ENCODE peak calls at places on chromosomes 13 and 19, in nine cellular contexts. U, S, Y, Q, Z, I, D, H and E are unnamed samples.

GRCh38 chr13:103539721-103540120 is 473.5 kb upstream of the SLC10A2 start:
- DNase-seq in U (no peak), H (no peak), Z (no peak), D (no peak), Y (no peak), S (no peak), I (no peak), Q (no peak), E (no peak)

GRCh38 chr19:29667390-29667783 is 2.1 kb downstream of the PLEKHF1 start:
- DNase-seq in U (no peak), D (no peak), Y (no peak), H (no peak), Z (no peak), Q (no peak), S (no peak), I (no peak), E (no peak)

GRCh38 chr19:4058696-4059492 is 7.8 kb downstream of the ZBTB7A start:
- DNase-seq in D (no peak), Q (no peak), H (no peak), Y (no peak), I (no peak), U (no peak), Z (no peak), S (no peak), E (no peak)

GRCh38 chr13:25686831-25687495 is 315.2 kb downstream of the ATP8A2 start:
- DNase-seq in I (no peak), Y (no peak), S (no peak), H (no peak), D (no peak), U (no peak), Q (no peak), Z (no peak), E (no peak)

GRCh38 chr19:41588497-41589209 is 12.7 kb downstream of the CEACAM21 start:
- DNase-seq in I (no peak), U (no peak), D (peak), Z (no peak), S (no peak), Q (no peak), Y (peak), H (no peak), E (no peak)

GRCh38 chr13:91722267-91722884 is 324.0 kb downstream of the GPC5 start:
- DNase-seq in D (peak), I (no peak), Z (peak), H (no peak), S (no peak), Y (peak), U (no peak), Q (no peak), E (no peak)

GRCh38 chr13:98453254-98453843 is 123.6 kb downstream of the STK24 start:
- DNase-seq in D (no peak), Y (no peak), S (no peak), H (no peak), I (no peak), Q (no peak), Z (no peak), U (no peak), E (no peak)

GRCh38 chr19:37920591-37921450 is 13.8 kb downstream of the SIPA1L3 start:
- DNase-seq in S (no peak), U (no peak), H (no peak), D (no peak), Y (no peak), I (no peak), Z (no peak), Q (no peak), E (no peak)

GRCh38 chr19:32464279-32464678 is 58.7 kb downstream of the DPY19L3 start:
- DNase-seq in U (no peak), S (no peak), Z (no peak), D (peak), H (no peak), Y (no peak), Q (no peak), I (no peak), E (no peak)

GRCh38 chr19:2048959-2049740 is 1.9 kb downstream of the MKNK2 start:
- DNase-seq in Y (no peak), Z (no peak), D (no peak), S (no peak), H (no peak), Q (no peak), U (no peak), I (no peak), E (no peak)

GRCh38 chr19:12884627-12884925 is 2.4 kb downstream of the KLF1 start:
- DNase-seq in H (no peak), D (no peak), Z (no peak), S (no peak), I (no peak), Q (no peak), Y (no peak), U (no peak), E (no peak)

GRCh38 chr13:46866150-46866549 is 30.7 kb downstream of the HTR2A start:
- DNase-seq in U (no peak), S (no peak), Z (peak), H (no peak), D (peak), I (peak), Y (peak), Q (no peak), E (no peak)

GRCh38 chr13:51520524-51520923 is 63.7 kb upstream of the WDFY2 start:
- DNase-seq in Y (no peak), S (no peak), H (no peak), I (no peak), U (no peak), Q (no peak), D (peak), Z (no peak), E (no peak)

GRCh38 chr19:11479470-11480080 is 1.3 kb downstream of the ELAVL3 start:
- DNase-seq in Q (no peak), U (no peak), H (no peak), I (no peak), D (no peak), Y (peak), S (no peak), Z (peak), E (no peak)

GRCh38 chr19:18292460-18292809 is 11.0 kb upstream of the JUND start:
- DNase-seq in U (no peak), D (no peak), S (no peak), Z (no peak), Y (peak), Q (no peak), I (no peak), H (no peak), E (no peak)

GRCh38 chr19:56315076-56315828 is 613 bp upstream of the ZSCAN5A start:
- DNase-seq in S (peak), Q (peak), Z (peak), H (peak), D (peak), U (peak), I (peak), Y (peak), E (peak)

GRCh38 chr13:98340026-98340425 is 163.0 kb upstream of the RNF113B start:
- DNase-seq in S (no peak), H (no peak), I (no peak), U (no peak), D (no peak), Z (no peak), Q (no peak), Y (no peak), E (no peak)

GRCh38 chr19:55858401-55858800 is 22.1 kb downstream of the NLRP4 start:
- DNase-seq in Z (no peak), Y (no peak), S (no peak), H (no peak), I (no peak), D (no peak), Q (no peak), U (no peak), E (no peak)

GRCh38 chr19:28130066-28130511 is 1082.9 kb downstream of the UQCRFS1 start:
- DNase-seq in Z (no peak), D (no peak), I (no peak), H (no peak), S (no peak), Y (no peak), U (no peak), Q (no peak), E (no peak)

GRCh38 chr19:49921871-49922755 is 6.9 kb upstream of the ATF5 start:
- DNase-seq in Z (no peak), U (no peak), D (peak), S (no peak), H (no peak), Y (no peak), I (no peak), Q (no peak), E (no peak)

GRCh38 chr13:97938701-97939475 is 14.6 kb upstream of the IPO5 start:
- DNase-seq in Q (no peak), U (no peak), I (no peak), D (no peak), Y (no peak), H (no peak), S (no peak), Z (no peak), E (no peak)

GRCh38 chr13:25652764-25653163 is 281.0 kb downstream of the ATP8A2 start:
- DNase-seq in D (no peak), H (no peak), S (no peak), Y (no peak), Q (no peak), Z (no peak), I (no peak), U (no peak), E (no peak)

GRCh38 chr19:44661205-44661604 is 10.1 kb upstream of the CEACAM19 start:
- DNase-seq in D (no peak), I (no peak), U (no peak), H (no peak), Z (no peak), Y (no peak), S (no peak), Q (no peak), E (no peak)

GRCh38 chr19:4171676-4172075 is 10.7 kb downstream of the SIRT6 start:
- DNase-seq in H (no peak), U (no peak), D (no peak), Y (no peak), Q (no peak), Z (no peak), I (no peak), S (no peak), E (no peak)

GRCh38 chr19:10420444-10421239 is at the start of gene PDE4A:
- DNase-seq in S (no peak), D (no peak), Z (peak), I (no peak), U (peak), H (no peak), Y (no peak), Q (peak), E (peak)

GRCh38 chr13:50914301-50914700 is 4.7 kb downstream of the RNASEH2B start:
- DNase-seq in Q (no peak), Z (no peak), S (no peak), D (no peak), Y (no peak), I (no peak), H (no peak), U (no peak), E (no peak)

GRCh38 chr13:98239156-98240076 is 62.3 kb upstream of the RNF113B start:
- DNase-seq in I (no peak), U (no peak), S (no peak), Q (no peak), Z (peak), H (no peak), Y (no peak), D (no peak), E (no peak)

GRCh38 chr13:97809576-97809975 is 143.9 kb upstream of the IPO5 start:
- DNase-seq in Z (no peak), S (no peak), H (no peak), D (peak), Q (no peak), Y (no peak), U (no peak), I (no peak), E (no peak)

GRCh38 chr13:111111376-111111937 is 3.7 kb upstream of the ARHGEF7 start:
- DNase-seq in Z (no peak), Q (no peak), S (no peak), Y (no peak), H (no peak), U (no peak), D (no peak), I (no peak), E (no peak)

GRCh38 chr13:45882626-45883025 is 31.1 kb upstream of the SIAH3 start:
- DNase-seq in Y (no peak), S (no peak), D (no peak), Z (no peak), H (no peak), I (no peak), Q (no peak), U (no peak), E (no peak)

GRCh38 chr13:75437582-75438318 is 44.2 kb downstream of the TBC1D4 start:
- DNase-seq in U (no peak), Z (no peak), S (no peak), H (no peak), D (peak), Q (no peak), I (no peak), Y (no peak), E (no peak)

GRCh38 chr19:12767150-12767549 is 8.2 kb downstream of the HOOK2 start:
- DNase-seq in I (no peak), Z (no peak), S (no peak), H (no peak), U (no peak), Y (no peak), Q (no peak), D (no peak), E (no peak)

GRCh38 chr19:48698046-48698445 is 2.3 kb downstream of the FUT2 start:
- DNase-seq in H (no peak), I (no peak), Z (no peak), Y (no peak), U (no peak), Q (no peak), D (peak), S (no peak), E (no peak)